ENCODE peak calls at places on chromosomes 7 and 10, in eight cellular contexts. Q is CD4-positive, CD25-positive, alpha-beta regulatory T cell; S is left cardiac atrium; Z is epithelial cell of esophagus; H is activated T-helper 1 cell treated with anti-CD3 and anti-CD28 coated beads, Interleukin-2, amount 50 U/mL, for 16 hours; U is EH; E is ACHN; Y is heart left ventricle. A is an unnamed sample.

GRCh38 chr7:106167439-106168136 is 55.5 kb upstream of the SYPL1 start:
- DNase-seq in Q (no peak), S (no peak), Z (no peak), H (no peak), U (peak), E (no peak), Y (no peak), A (no peak)

GRCh38 chr10:17220652-17221100 is 7.4 kb upstream of the VIM start:
- DNase-seq in Q (no peak), S (no peak), Z (no peak), H (no peak), U (peak), E (no peak), Y (no peak), A (no peak)

GRCh38 chr7:36523371-36523953 is 133.8 kb downstream of the ANLN start:
- DNase-seq in Q (no peak), S (no peak), Z (peak), H (no peak), U (no peak), E (no peak), Y (no peak), A (no peak)

GRCh38 chr10:48400850-48401220 is 94.4 kb downstream of the MAPK8 start:
- DNase-seq in Q (no peak), S (no peak), Z (no peak), H (no peak), U (peak), E (no peak), Y (no peak), A (no peak)

GRCh38 chr7:151406051-151406875 is 3.6 kb downstream of the WDR86 start:
- DNase-seq in Q (no peak), S (no peak), Z (no peak), H (no peak), U (no peak), E (no peak), Y (no peak), A (no peak)

GRCh38 chr10:60732240-60733188 is 45.8 kb upstream of the CDK1 start:
- DNase-seq in Q (no peak), S (peak), Z (peak), H (no peak), U (no peak), E (peak), Y (no peak), A (peak)

GRCh38 chr10:133421336-133422222 is 2.8 kb downstream of the SPRN start:
- DNase-seq in Q (no peak), S (no peak), Z (no peak), H (no peak), U (no peak), E (no peak), Y (no peak), A (no peak)

GRCh38 chr10:107056160-107056559 is 108.3 kb downstream of the SORCS1 start:
- DNase-seq in Q (no peak), S (peak), Z (no peak), H (no peak), U (no peak), E (no peak), Y (no peak), A (no peak)

GRCh38 chr7:6443372-6443941 is 4.3 kb downstream of the DAGLB start:
- DNase-seq in Q (no peak), S (no peak), Z (peak), H (no peak), U (peak), E (peak), Y (no peak), A (peak)

GRCh38 chr10:6603142-6604125 is 23.4 kb upstream of the PRKCQ start:
- DNase-seq in Q (no peak), S (no peak), Z (no peak), H (no peak), U (no peak), E (no peak), Y (no peak), A (no peak)

GRCh38 chr10:64101611-64102263 is 580.5 kb downstream of the REEP3 start:
- DNase-seq in Q (no peak), S (no peak), Z (peak), H (no peak), U (no peak), E (no peak), Y (no peak), A (no peak)

GRCh38 chr7:78412216-78412858 is 613.8 kb downstream of the PHTF2 start:
- DNase-seq in Q (no peak), S (no peak), Z (peak), H (no peak), U (peak), E (no peak), Y (no peak), A (peak)

GRCh38 chr7:6481445-6481844 is 33.7 kb upstream of the DAGLB start:
- DNase-seq in Q (no peak), S (no peak), Z (no peak), H (no peak), U (no peak), E (no peak), Y (no peak), A (no peak)

GRCh38 chr10:93412801-93413200 is 69.3 kb downstream of the MYOF start:
- DNase-seq in Q (no peak), S (no peak), Z (no peak), H (no peak), U (no peak), E (no peak), Y (no peak), A (no peak)

GRCh38 chr7:27412164-27412563 is 169.6 kb downstream of the EVX1 start:
- DNase-seq in Q (no peak), S (no peak), Z (no peak), H (no peak), U (no peak), E (no peak), Y (no peak), A (no peak)

GRCh38 chr10:14556285-14556956 is 218.3 kb downstream of the FAM107B start:
- DNase-seq in Q (no peak), S (no peak), Z (no peak), H (no peak), U (no peak), E (no peak), Y (no peak), A (peak)

GRCh38 chr7:104805449-104806317 is 208.3 kb upstream of the KMT2E start:
- DNase-seq in Q (no peak), S (no peak), Z (no peak), H (no peak), U (no peak), E (no peak), Y (no peak), A (no peak)

GRCh38 chr10:12221323-12222298 is 25.6 kb downstream of the CDC123 start:
- DNase-seq in Q (no peak), S (no peak), Z (peak), H (no peak), U (peak), E (peak), Y (no peak), A (peak)

GRCh38 chr7:41825927-41826480 is 123.1 kb upstream of the INHBA start:
- DNase-seq in Q (no peak), S (no peak), Z (no peak), H (no peak), U (peak), E (no peak), Y (no peak), A (no peak)